ENCODE peak calls at places on chromosomes 13 and 19, in four cellular contexts. U, V, C and M are unnamed samples.

GRCh38 chr13:36242761-36243160 is 28.4 kb upstream of the SOHLH2 start:
- DNase-seq in V (no peak), C (no peak), U (no peak), M (no peak)

GRCh38 chr13:53004605-53005004 is 24.0 kb upstream of the OLFM4 start:
- DNase-seq in C (no peak), U (no peak), V (no peak), M (no peak)

GRCh38 chr19:3285647-3286176 is 61.3 kb downstream of the CELF5 start:
- DNase-seq in U (no peak), V (peak), C (no peak), M (peak)

GRCh38 chr19:7115721-7116120 is 46.2 kb downstream of the ZNF557 start:
- DNase-seq in U (no peak), V (no peak), C (no peak), M (no peak)

GRCh38 chr13:68099616-68100015 is 869.5 kb upstream of the PCDH9 start:
- DNase-seq in V (peak), U (no peak), C (no peak), M (no peak)

GRCh38 chr19:39064405-39064804 is 19.8 kb upstream of the ACP7 start:
- DNase-seq in U (no peak), V (no peak), C (no peak), M (no peak)

GRCh38 chr19:31432411-31432810 is 83.2 kb upstream of the TSHZ3 start:
- DNase-seq in V (no peak), C (no peak), U (no peak), M (no peak)

GRCh38 chr19:43913383-43913782 is 21.7 kb downstream of the ZNF45 start:
- DNase-seq in U (no peak), V (peak), C (no peak), M (no peak)

GRCh38 chr13:74168263-74168675 is 34.1 kb upstream of the KLF12 start:
- DNase-seq in V (no peak), U (no peak), C (no peak), M (no peak)

GRCh38 chr19:38056646-38057045 is 149.6 kb downstream of the SIPA1L3 start:
- DNase-seq in C (no peak), V (no peak), U (no peak), M (no peak)

GRCh38 chr19:38055040-38055439 is 148.0 kb downstream of the SIPA1L3 start:
- DNase-seq in U (no peak), V (no peak), C (peak), M (no peak)

GRCh38 chr19:38059897-38060296 is 152.9 kb downstream of the SIPA1L3 start:
- DNase-seq in U (no peak), V (no peak), C (no peak), M (no peak)

GRCh38 chr19:38057954-38058690 is 151.1 kb downstream of the SIPA1L3 start:
- DNase-seq in C (no peak), U (no peak), V (no peak), M (no peak)

DNA sequence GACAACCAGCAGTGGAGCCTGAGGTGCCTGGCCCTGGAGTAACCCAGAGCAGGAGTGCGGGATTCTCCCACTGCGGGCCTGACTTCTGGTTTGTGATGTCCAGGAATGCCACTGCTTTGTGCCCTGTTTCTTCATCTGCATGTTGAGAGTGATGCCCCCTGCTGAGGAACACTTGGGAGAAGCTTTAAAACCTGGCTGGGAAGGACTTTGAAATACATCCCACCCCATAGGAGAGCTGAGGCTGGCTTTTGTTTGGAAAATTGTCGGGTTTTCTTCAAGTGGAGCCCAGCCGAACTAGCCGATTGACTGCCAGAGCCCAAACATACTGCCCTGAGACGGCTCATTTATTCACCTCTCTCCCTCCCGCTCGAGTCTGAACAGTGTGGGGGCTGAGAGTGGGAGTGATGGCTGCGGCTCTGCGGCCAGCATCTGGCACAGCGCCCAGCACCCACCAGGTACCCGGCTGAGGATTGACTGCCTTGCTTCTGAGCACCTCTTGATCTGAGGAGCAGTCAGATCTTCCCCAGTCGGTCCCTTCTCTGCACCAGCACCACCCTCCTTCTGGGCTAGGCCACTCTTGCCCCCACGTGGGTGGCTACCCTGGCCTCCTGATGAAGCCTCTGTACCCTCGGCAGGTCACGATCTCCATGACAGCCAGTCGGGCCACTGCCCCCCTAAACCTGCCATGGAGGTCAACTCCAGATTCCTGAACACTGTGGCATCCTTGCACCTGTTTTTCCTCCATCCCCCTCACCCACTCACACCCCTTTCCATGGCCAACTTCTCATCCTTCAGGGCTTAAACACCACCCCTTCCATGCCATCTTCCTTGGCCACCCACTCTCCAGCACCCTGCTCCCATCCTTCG is 148.9 kb downstream of the SIPA1L3 start:
- DNase-seq in U (no peak), C (no peak), V (no peak), M (no peak)
- TF ChIP-seq CTCF in U (no peak), C (no peak), V (peak), M (no peak)

DNA sequence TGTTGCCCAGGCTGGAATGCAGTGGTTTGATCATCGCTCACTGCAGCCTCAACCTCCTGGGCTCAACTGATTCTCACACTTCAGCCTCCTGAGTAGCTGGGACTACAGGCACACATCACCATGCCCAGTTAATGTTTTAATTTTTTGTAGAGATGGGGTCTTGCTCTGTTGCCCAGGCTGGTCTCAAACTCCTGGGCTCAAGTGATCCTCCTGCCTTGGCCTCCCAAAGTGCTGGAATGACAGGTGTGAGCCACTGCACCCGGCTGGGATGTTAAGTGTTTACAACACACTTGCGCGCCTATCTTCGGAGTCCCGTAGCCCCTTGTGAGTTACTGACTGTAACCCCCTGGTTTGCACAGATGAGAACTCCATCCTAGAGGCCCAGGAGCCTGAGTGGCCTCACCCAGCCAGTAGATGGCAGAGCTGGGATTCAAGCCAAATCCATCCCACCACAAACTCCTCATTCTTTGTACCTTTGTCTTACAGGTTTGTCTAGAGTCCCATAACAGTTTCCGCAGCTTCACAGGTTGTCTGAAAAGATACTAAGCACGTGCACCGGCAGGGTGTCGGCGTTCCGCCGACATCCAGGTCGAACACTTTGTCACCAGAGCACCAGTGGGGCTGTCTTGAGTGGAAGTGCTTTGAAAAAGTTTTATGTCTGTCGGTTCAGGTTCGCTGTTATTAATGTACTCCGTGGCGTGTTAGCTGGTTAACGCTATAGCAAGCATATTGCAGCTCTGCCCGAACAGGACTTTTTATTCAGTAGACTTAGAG is 14.7 kb downstream of the MAG start:
- DNase-seq in U (no peak), V (no peak), C (no peak), M (peak)
- TF ChIP-seq CTCF in U (no peak), V (peak), C (peak), M (peak)

DNA sequence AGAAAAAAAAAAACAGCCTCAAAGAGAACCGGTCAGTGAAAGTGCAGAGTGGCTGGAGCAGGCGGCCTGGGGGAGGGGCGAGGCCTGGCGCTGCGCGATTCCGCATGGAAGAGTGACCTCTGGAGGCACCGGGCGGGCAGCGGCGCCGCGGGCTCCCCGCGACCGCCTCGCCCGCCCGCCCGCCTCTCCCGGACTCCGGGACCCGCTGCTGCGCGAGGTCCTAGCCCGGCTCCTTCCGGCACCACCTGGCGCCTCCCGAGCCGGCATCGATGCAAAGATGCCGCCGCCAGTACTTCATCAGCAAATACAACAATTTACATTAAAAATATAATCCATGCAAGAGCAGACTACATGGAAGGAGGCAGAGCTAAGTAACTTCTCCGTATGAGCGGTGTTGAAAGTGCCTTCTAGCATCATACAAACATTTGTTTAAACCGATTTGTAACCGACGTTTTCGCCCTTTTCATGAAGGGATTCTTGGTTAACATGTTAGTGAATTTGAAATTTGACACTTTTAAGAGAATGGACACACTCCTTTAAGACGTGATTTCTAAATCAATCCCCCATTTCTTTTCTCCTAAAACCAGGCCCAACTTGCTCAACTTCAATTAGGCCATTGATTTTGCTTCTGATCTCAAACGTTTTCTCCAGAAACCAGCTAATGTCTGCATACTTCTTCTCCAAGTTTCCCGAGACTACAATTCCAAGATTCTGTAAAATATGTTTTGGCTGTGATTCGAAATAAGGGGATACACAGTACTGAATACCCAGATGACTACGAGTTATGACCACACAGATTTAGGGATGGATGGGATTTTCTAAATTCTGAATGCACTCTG is 2.1 kb downstream of the EFNB2 start:
- DNase-seq in U (no peak), C (peak), V (peak), M (peak)
- TF ChIP-seq CTCF in U (peak), C (peak), V (peak), M (peak)

GRCh38 chr19:1007852-1008251 is 7.6 kb downstream of the GRIN3B start:
- DNase-seq in V (no peak), C (no peak), U (no peak), M (no peak)

GRCh38 chr19:1007399-1007745 is 7.2 kb downstream of the GRIN3B start:
- DNase-seq in U (no peak), C (no peak), V (no peak), M (no peak)

GRCh38 chr19:1004803-1005664 is 4.8 kb downstream of the GRIN3B start:
- DNase-seq in C (no peak), V (no peak), U (no peak), M (no peak)

GRCh38 chr19:1008268-1009042 is 8.2 kb downstream of the GRIN3B start:
- DNase-seq in U (no peak), C (no peak), V (no peak), M (no peak)

DNA sequence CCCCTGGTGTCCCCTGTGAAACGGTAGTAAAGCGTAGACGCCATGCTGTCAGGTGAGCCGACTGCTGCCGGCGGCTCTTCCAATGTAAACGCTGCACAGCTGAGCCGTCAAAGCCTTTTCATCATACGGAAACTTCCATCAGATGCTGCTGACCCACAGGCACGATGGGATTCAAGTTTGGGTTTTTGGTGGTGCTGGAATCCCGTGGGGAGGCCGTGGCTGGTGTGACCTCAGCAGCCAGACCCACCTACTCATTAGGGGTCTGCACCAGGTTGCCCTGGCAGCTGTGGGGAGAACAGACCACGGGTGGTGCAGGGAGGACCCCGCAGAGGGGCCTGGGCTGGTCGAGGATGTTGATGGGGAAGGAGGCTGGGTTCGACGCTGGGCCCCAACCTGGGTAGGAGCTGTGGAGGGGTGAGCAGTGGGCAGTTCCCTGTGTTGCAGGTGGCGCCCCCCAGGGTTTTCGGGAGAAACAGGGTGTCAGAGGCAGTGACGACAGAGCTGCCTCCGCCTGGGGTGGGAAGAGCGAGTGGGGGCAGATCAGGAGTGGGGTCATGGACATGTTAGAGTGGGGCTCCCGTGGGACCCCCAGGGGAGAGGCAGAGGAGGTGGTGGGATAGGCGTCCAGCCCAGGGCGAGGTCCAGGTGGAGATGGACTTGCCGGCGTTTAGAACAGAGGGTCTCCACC is 6.6 kb downstream of the GRIN3B start:
- DNase-seq in U (no peak), C (no peak), V (no peak), M (no peak)
- TF ChIP-seq CTCF in U (no peak), C (no peak), V (no peak), M (no peak)

GRCh38 chr13:110812111-110812868 is 98.8 kb downstream of the ING1 start:
- DNase-seq in V (peak), C (no peak), U (no peak), M (no peak)

GRCh38 chr13:110811751-110812110 is 98.2 kb downstream of the ING1 start:
- DNase-seq in U (no peak), C (no peak), V (no peak), M (no peak)

GRCh38 chr13:110812869-110813645 is 99.6 kb downstream of the ING1 start:
- DNase-seq in V (no peak), C (no peak), U (no peak), M (no peak)

GRCh38 chr13:110815471-110816204 is 99.2 kb downstream of the ANKRD10 start:
- DNase-seq in C (no peak), U (no peak), V (no peak), M (no peak)

GRCh38 chr13:110813646-110814624 is 100.4 kb downstream of the ING1 start:
- DNase-seq in U (no peak), V (no peak), C (no peak), M (no peak)
- TF ChIP-seq CTCF in U (no peak), V (no peak), C (no peak), M (no peak)

GRCh38 chr19:5515737-5516136 is 52.0 kb downstream of the TINCR start:
- DNase-seq in V (no peak), C (no peak), U (no peak), M (no peak)
- TF ChIP-seq CTCF in V (peak), C (no peak), U (peak), M (no peak)